ENCODE peak calls at places on chromosomes 12 and 14, in ten cellular contexts. One of them, this sample, is unnamed.

GRCh38 chr14:100376751-100377171 is 53.6 kb downstream of the SLC25A47 start:
- DNase-seq in lower lobe of right lung: no peak
- DNase-seq in A673: peak; percentile 54
- DNase-seq in upper lobe of left lung: no peak
- DNase-seq in CD8-positive, alpha-beta T cell: no peak
- DNase-seq in left ventricle myocardium inferior: no peak
- DNase-seq in fibroblast of lung: peak; percentile 15
- DNase-seq in cardiac muscle cell: peak; percentile 39
- DNase-seq in ascending aorta: no peak
- DNase-seq in IMR-90: peak; percentile 23
- DNase-seq in this sample: peak; percentile 24

GRCh38 chr12:64480148-64480547 is 28.2 kb downstream of the TBK1 start:
- DNase-seq in fibroblast of lung: peak; percentile 35
- DNase-seq in lower lobe of right lung: no peak
- DNase-seq in cardiac muscle cell: peak; percentile 33
- DNase-seq in A673: no peak
- DNase-seq in upper lobe of left lung: no peak
- DNase-seq in ascending aorta: no peak
- DNase-seq in IMR-90: peak; percentile 24
- DNase-seq in left ventricle myocardium inferior: no peak
- DNase-seq in CD8-positive, alpha-beta T cell: no peak
- DNase-seq in this sample: no peak

GRCh38 chr12:19181666-19182426 is 52.3 kb downstream of the PLEKHA5 start:
- DNase-seq in A673: peak; percentile 42
- DNase-seq in left ventricle myocardium inferior: no peak
- DNase-seq in ascending aorta: no peak
- DNase-seq in upper lobe of left lung: no peak
- DNase-seq in lower lobe of right lung: no peak
- DNase-seq in fibroblast of lung: peak; percentile 49
- DNase-seq in CD8-positive, alpha-beta T cell: no peak
- DNase-seq in cardiac muscle cell: peak; percentile 41
- DNase-seq in IMR-90: no peak
- DNase-seq in this sample: no peak

GRCh38 chr12:87827638-87828264 is 201.4 kb downstream of the C12orf50 start:
- DNase-seq in CD8-positive, alpha-beta T cell: no peak
- DNase-seq in left ventricle myocardium inferior: no peak
- DNase-seq in cardiac muscle cell: peak; percentile 48
- DNase-seq in upper lobe of left lung: no peak
- DNase-seq in IMR-90: peak; percentile 86
- DNase-seq in fibroblast of lung: peak; percentile 59
- DNase-seq in ascending aorta: no peak
- DNase-seq in lower lobe of right lung: no peak
- DNase-seq in A673: peak; percentile 45
- DNase-seq in this sample: peak; percentile 76

GRCh38 chr12:132424118-132424438 is 65.9 kb upstream of the FBRSL1 start:
- DNase-seq in upper lobe of left lung: no peak
- DNase-seq in ascending aorta: no peak
- DNase-seq in left ventricle myocardium inferior: no peak
- DNase-seq in A673: peak; percentile 74
- DNase-seq in IMR-90: no peak
- DNase-seq in fibroblast of lung: no peak
- DNase-seq in lower lobe of right lung: no peak
- DNase-seq in cardiac muscle cell: no peak
- DNase-seq in CD8-positive, alpha-beta T cell: no peak
- DNase-seq in this sample: no peak

GRCh38 chr12:75560167-75560566 is 48.8 kb upstream of the KRR1 start:
- DNase-seq in ascending aorta: no peak
- DNase-seq in cardiac muscle cell: peak; percentile 80
- DNase-seq in left ventricle myocardium inferior: no peak
- DNase-seq in lower lobe of right lung: no peak
- DNase-seq in fibroblast of lung: peak; percentile 81
- DNase-seq in IMR-90: peak; percentile 63
- DNase-seq in A673: peak; percentile 35
- DNase-seq in upper lobe of left lung: no peak
- DNase-seq in CD8-positive, alpha-beta T cell: no peak
- DNase-seq in this sample: peak; percentile 56

GRCh38 chr12:6542209-6543009 is 8.1 kb downstream of the GAPDH start:
- DNase-seq in CD8-positive, alpha-beta T cell: no peak
- DNase-seq in cardiac muscle cell: no peak
- DNase-seq in IMR-90: no peak
- DNase-seq in ascending aorta: no peak
- DNase-seq in left ventricle myocardium inferior: no peak
- DNase-seq in fibroblast of lung: no peak
- DNase-seq in lower lobe of right lung: no peak
- DNase-seq in A673: no peak
- DNase-seq in upper lobe of left lung: no peak
- DNase-seq in this sample: no peak

GRCh38 chr14:36852853-36853634 is 191.4 kb downstream of the PAX9 start:
- DNase-seq in lower lobe of right lung: peak; percentile 48
- DNase-seq in CD8-positive, alpha-beta T cell: no peak
- DNase-seq in upper lobe of left lung: no peak
- DNase-seq in left ventricle myocardium inferior: no peak
- DNase-seq in A673: no peak
- DNase-seq in cardiac muscle cell: no peak
- DNase-seq in ascending aorta: no peak
- DNase-seq in fibroblast of lung: peak; percentile 28
- DNase-seq in IMR-90: no peak
- DNase-seq in this sample: no peak

GRCh38 chr12:131039551-131039950 is 85.8 kb downstream of the ADGRD1 start:
- DNase-seq in left ventricle myocardium inferior: no peak
- DNase-seq in ascending aorta: no peak
- DNase-seq in fibroblast of lung: no peak
- DNase-seq in lower lobe of right lung: peak; percentile 26
- DNase-seq in upper lobe of left lung: no peak
- DNase-seq in CD8-positive, alpha-beta T cell: no peak
- DNase-seq in cardiac muscle cell: no peak
- DNase-seq in A673: no peak
- DNase-seq in IMR-90: no peak
- DNase-seq in this sample: no peak

GRCh38 chr14:88422036-88422435 is 36.6 kb downstream of the SPATA7 start:
- DNase-seq in ascending aorta: no peak
- DNase-seq in fibroblast of lung: no peak
- DNase-seq in A673: no peak
- DNase-seq in cardiac muscle cell: no peak
- DNase-seq in IMR-90: no peak
- DNase-seq in upper lobe of left lung: no peak
- DNase-seq in left ventricle myocardium inferior: no peak
- DNase-seq in lower lobe of right lung: no peak
- DNase-seq in CD8-positive, alpha-beta T cell: no peak
- DNase-seq in this sample: no peak

GRCh38 chr12:6949063-6949594 is 2.0 kb upstream of the PTPN6 start:
- DNase-seq in CD8-positive, alpha-beta T cell: peak; percentile 47
- DNase-seq in left ventricle myocardium inferior: peak; percentile 13
- DNase-seq in ascending aorta: no peak
- DNase-seq in upper lobe of left lung: no peak
- DNase-seq in lower lobe of right lung: peak; percentile 78
- DNase-seq in fibroblast of lung: no peak
- DNase-seq in A673: no peak
- DNase-seq in IMR-90: no peak
- DNase-seq in cardiac muscle cell: no peak
- DNase-seq in this sample: no peak

GRCh38 chr14:61668267-61668666 is 27.0 kb upstream of the HIF1A start:
- DNase-seq in IMR-90: no peak
- DNase-seq in left ventricle myocardium inferior: no peak
- DNase-seq in fibroblast of lung: no peak
- DNase-seq in A673: no peak
- DNase-seq in ascending aorta: no peak
- DNase-seq in upper lobe of left lung: peak; percentile 32
- DNase-seq in CD8-positive, alpha-beta T cell: no peak
- DNase-seq in cardiac muscle cell: no peak
- DNase-seq in lower lobe of right lung: no peak
- DNase-seq in this sample: peak; percentile 72

GRCh38 chr12:2739832-2740641 is 54.7 kb upstream of the FKBP4 start:
- DNase-seq in IMR-90: peak; percentile 34
- DNase-seq in lower lobe of right lung: no peak
- DNase-seq in left ventricle myocardium inferior: no peak
- DNase-seq in ascending aorta: no peak
- DNase-seq in fibroblast of lung: peak; percentile 50
- DNase-seq in cardiac muscle cell: peak; percentile 63
- DNase-seq in CD8-positive, alpha-beta T cell: no peak
- DNase-seq in upper lobe of left lung: no peak
- DNase-seq in A673: peak; percentile 57
- DNase-seq in this sample: no peak

GRCh38 chr12:2743478-2743877 is 51.3 kb upstream of the FKBP4 start:
- DNase-seq in upper lobe of left lung: no peak
- DNase-seq in ascending aorta: no peak
- DNase-seq in CD8-positive, alpha-beta T cell: no peak
- DNase-seq in A673: no peak
- DNase-seq in cardiac muscle cell: no peak
- DNase-seq in IMR-90: no peak
- DNase-seq in fibroblast of lung: no peak
- DNase-seq in lower lobe of right lung: no peak
- DNase-seq in left ventricle myocardium inferior: no peak
- DNase-seq in this sample: no peak

GRCh38 chr12:2733493-2734252 is 61.1 kb upstream of the FKBP4 start:
- DNase-seq in upper lobe of left lung: no peak
- DNase-seq in lower lobe of right lung: no peak
- DNase-seq in cardiac muscle cell: no peak
- DNase-seq in IMR-90: no peak
- DNase-seq in fibroblast of lung: no peak
- DNase-seq in left ventricle myocardium inferior: no peak
- DNase-seq in ascending aorta: no peak
- DNase-seq in A673: no peak
- DNase-seq in CD8-positive, alpha-beta T cell: no peak
- DNase-seq in this sample: no peak

GRCh38 chr12:2737656-2738241 is 57.0 kb upstream of the FKBP4 start:
- DNase-seq in cardiac muscle cell: no peak
- DNase-seq in A673: no peak
- DNase-seq in CD8-positive, alpha-beta T cell: no peak
- DNase-seq in lower lobe of right lung: no peak
- DNase-seq in upper lobe of left lung: no peak
- DNase-seq in ascending aorta: no peak
- DNase-seq in fibroblast of lung: no peak
- DNase-seq in left ventricle myocardium inferior: no peak
- DNase-seq in IMR-90: no peak
- DNase-seq in this sample: no peak

GRCh38 chr12:2739069-2739468 is 55.7 kb upstream of the FKBP4 start:
- DNase-seq in ascending aorta: no peak
- DNase-seq in cardiac muscle cell: no peak
- DNase-seq in left ventricle myocardium inferior: no peak
- DNase-seq in IMR-90: no peak
- DNase-seq in A673: no peak
- DNase-seq in upper lobe of left lung: no peak
- DNase-seq in fibroblast of lung: no peak
- DNase-seq in lower lobe of right lung: no peak
- DNase-seq in CD8-positive, alpha-beta T cell: no peak
- DNase-seq in this sample: no peak
- TF ChIP-seq CTCF in ascending aorta: no peak
- TF ChIP-seq CTCF in cardiac muscle cell: no peak
- TF ChIP-seq CTCF in left ventricle myocardium inferior: no peak
- TF ChIP-seq CTCF in IMR-90: no peak
- TF ChIP-seq CTCF in A673: no peak
- TF ChIP-seq CTCF in upper lobe of left lung: no peak
- TF ChIP-seq CTCF in fibroblast of lung: no peak
- TF ChIP-seq CTCF in lower lobe of right lung: no peak
- TF ChIP-seq CTCF in CD8-positive, alpha-beta T cell: no peak
- TF ChIP-seq CTCF in this sample: no peak

DNA sequence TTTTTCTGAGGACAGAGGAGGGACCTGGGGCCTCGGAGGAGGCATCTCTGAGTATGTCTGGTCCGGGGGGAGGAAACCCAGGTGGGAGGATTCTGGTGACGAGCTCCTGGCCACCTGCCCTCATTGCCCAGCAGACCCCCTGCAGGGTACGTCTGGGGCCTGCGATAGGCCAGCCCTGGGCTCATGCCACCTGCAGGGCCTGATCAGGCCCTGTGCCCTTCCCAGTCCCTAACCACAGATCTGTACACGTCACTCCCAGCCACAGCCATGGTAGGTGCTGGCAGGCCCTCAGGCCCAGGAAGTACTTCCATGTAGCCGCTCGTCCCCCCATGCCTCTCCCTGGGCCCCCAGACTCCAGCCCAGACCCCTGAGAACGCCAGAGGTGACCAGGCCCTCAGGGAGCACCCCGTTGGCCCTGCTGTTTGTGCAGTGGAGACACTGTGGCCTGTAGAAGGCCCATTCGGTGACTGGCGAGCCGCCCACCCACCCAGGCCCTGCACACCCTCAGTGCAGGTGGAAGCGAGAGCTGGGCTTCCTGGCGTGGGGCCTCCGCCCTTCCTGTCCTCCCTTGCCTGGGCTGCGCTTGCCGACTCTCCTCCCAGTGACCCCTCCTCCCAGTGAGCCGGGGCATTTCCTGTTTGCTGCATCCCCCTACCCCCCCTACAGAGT is 5.7 kb downstream of the INF2 start:
- DNase-seq in A673: peak; percentile 41
- DNase-seq in lower lobe of right lung: no peak
- DNase-seq in fibroblast of lung: no peak
- DNase-seq in CD8-positive, alpha-beta T cell: peak; percentile 45
- DNase-seq in ascending aorta: no peak
- DNase-seq in left ventricle myocardium inferior: peak; percentile 53
- DNase-seq in cardiac muscle cell: no peak
- DNase-seq in IMR-90: no peak
- DNase-seq in upper lobe of left lung: no peak
- DNase-seq in this sample: peak; percentile 83
- H3K4me1 ChIP-seq in A673: peaks cover 40% of the 10 kb centered on the region
- H3K4me1 ChIP-seq in lower lobe of right lung: peaks cover 100% of the 10 kb centered on the region
- H3K4me1 ChIP-seq in fibroblast of lung: peaks cover 40% of the 10 kb centered on the region
- H3K4me1 ChIP-seq in CD8-positive, alpha-beta T cell: peaks cover 61% of the 10 kb centered on the region
- H3K4me1 ChIP-seq in ascending aorta: peaks cover 75% of the 10 kb centered on the region
- H3K4me1 ChIP-seq in left ventricle myocardium inferior: peaks cover 100% of the 10 kb centered on the region
- H3K4me1 ChIP-seq in cardiac muscle cell: peaks cover 24% of the 10 kb centered on the region
- H3K4me1 ChIP-seq in IMR-90: peaks cover 42% of the 10 kb centered on the region
- H3K4me1 ChIP-seq in upper lobe of left lung: peaks cover 100% of the 10 kb centered on the region
- H3K4me1 ChIP-seq in this sample: peaks cover 82% of the 10 kb centered on the region

DNA sequence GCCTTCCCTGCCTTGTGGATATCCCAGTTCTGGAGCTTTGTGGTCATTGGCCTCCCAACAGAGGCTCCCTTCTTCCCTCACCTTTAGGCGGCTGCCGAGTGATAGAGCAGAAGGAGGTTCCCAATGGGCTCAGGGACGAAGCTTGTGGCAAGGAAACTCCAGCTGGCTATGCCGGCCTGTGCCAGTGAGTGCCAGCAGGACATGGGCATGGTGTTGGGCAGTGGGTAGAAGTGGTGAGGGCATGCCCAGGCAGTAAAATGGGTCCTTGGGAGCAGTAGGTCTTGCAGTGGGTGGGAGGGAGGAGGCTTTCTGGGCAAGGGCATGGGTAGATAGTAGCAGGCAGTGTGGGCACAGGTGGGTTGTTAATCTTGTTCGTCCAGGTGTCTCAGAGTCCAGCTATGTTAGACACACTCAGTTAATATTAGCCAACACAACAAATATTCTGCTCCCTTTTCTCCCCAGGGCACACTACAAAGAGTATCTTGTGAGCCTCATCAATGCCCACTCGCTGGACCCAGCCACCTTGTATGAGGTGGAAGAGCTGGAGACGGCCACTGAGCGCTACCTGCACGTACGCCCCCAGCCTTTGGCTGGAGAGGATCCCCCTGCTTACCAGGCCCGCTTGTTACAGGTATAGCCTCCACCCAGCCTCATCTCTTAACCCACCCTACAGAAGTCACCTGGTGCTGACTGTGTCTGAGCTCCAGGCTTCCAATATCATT is 1.1 kb upstream of the IRF9 start:
- DNase-seq in IMR-90: no peak
- DNase-seq in upper lobe of left lung: no peak
- DNase-seq in fibroblast of lung: no peak
- DNase-seq in left ventricle myocardium inferior: no peak
- DNase-seq in ascending aorta: no peak
- DNase-seq in A673: no peak
- DNase-seq in CD8-positive, alpha-beta T cell: no peak
- DNase-seq in lower lobe of right lung: peak; percentile 46
- DNase-seq in cardiac muscle cell: no peak
- DNase-seq in this sample: no peak
- H3K36me3 ChIP-seq in IMR-90: peaks cover 66% of the 10 kb centered on the region
- H3K36me3 ChIP-seq in upper lobe of left lung: peaks cover 49% of the 10 kb centered on the region
- H3K36me3 ChIP-seq in fibroblast of lung: peaks cover 36% of the 10 kb centered on the region
- H3K36me3 ChIP-seq in left ventricle myocardium inferior: peaks cover 77% of the 10 kb centered on the region
- H3K36me3 ChIP-seq in ascending aorta: peaks cover 65% of the 10 kb centered on the region
- H3K36me3 ChIP-seq in A673: peaks cover 51% of the 10 kb centered on the region
- H3K36me3 ChIP-seq in CD8-positive, alpha-beta T cell: peaks cover 54% of the 10 kb centered on the region
- H3K36me3 ChIP-seq in lower lobe of right lung: peaks cover 81% of the 10 kb centered on the region
- H3K36me3 ChIP-seq in cardiac muscle cell: peaks cover 37% of the 10 kb centered on the region
- H3K36me3 ChIP-seq in this sample: peaks cover 14% of the 10 kb centered on the region

GRCh38 chr12:120437735-120438494 is at the start of gene COX6A1:
- DNase-seq in IMR-90: peak; percentile 97
- DNase-seq in A673: peak; percentile 99
- DNase-seq in left ventricle myocardium inferior: peak; percentile 95
- DNase-seq in cardiac muscle cell: peak; percentile 98
- DNase-seq in ascending aorta: peak; percentile 66
- DNase-seq in lower lobe of right lung: peak; percentile 98
- DNase-seq in fibroblast of lung: peak; percentile 96
- DNase-seq in CD8-positive, alpha-beta T cell: peak; percentile 98
- DNase-seq in upper lobe of left lung: peak; percentile 98
- DNase-seq in this sample: peak; percentile 98
- TF ChIP-seq CTCF in IMR-90: no peak
- TF ChIP-seq CTCF in A673: no peak
- TF ChIP-seq CTCF in left ventricle myocardium inferior: no peak
- TF ChIP-seq CTCF in cardiac muscle cell: no peak
- TF ChIP-seq CTCF in ascending aorta: no peak
- TF ChIP-seq CTCF in lower lobe of right lung: no peak
- TF ChIP-seq CTCF in fibroblast of lung: no peak
- TF ChIP-seq CTCF in CD8-positive, alpha-beta T cell: no peak
- TF ChIP-seq CTCF in upper lobe of left lung: peak; percentile 37
- TF ChIP-seq CTCF in this sample: no peak

This sample was measured in mammary epithelial cell.